ENCODE peak calls at places on chromosomes 2 and 18, in five cellular contexts. L is adrenal gland, V is RWPE2, J is fibroblast of lung, G is foreskin fibroblast. P is an unnamed sample.

GRCh38 chr2:157236404-157236803 is 21.1 kb upstream of the GALNT5 start:
- DNase-seq in L (no peak), G (no peak), V (no peak), J (no peak), P (no peak)

GRCh38 chr2:50956886-50957285 is 75.0 kb downstream of the NRXN1 start:
- DNase-seq in L (no peak), V (no peak), J (peak), G (no peak), P (no peak)

GRCh38 chr2:98912221-98912851 is 23.7 kb downstream of the CRACDL start:
- DNase-seq in G (peak), L (peak), J (peak), V (peak), P (no peak)

GRCh38 chr2:85133751-85134254 is 611 bp downstream of the TCF7L1 start:
- DNase-seq in J (peak), G (no peak), V (peak), L (peak), P (peak)

GRCh38 chr2:130823886-130824491 is 12.7 kb upstream of the ARHGEF4 start:
- DNase-seq in V (no peak), G (no peak), L (no peak), J (no peak), P (peak)

GRCh38 chr2:20157606-20157970 is 67.3 kb downstream of the SDC1 start:
- DNase-seq in J (peak), L (no peak), G (peak), V (no peak), P (no peak)

GRCh38 chr2:157473585-157473984 is 29.7 kb upstream of the CYTIP start:
- DNase-seq in G (no peak), J (peak), L (no peak), V (no peak), P (peak)

GRCh38 chr2:191806396-191806795 is 40.5 kb downstream of the CAVIN2 start:
- DNase-seq in L (no peak), G (no peak), J (no peak), V (no peak), P (no peak)

GRCh38 chr2:132404056-132404455 is 12.5 kb upstream of the GPR39 start:
- DNase-seq in G (no peak), V (no peak), L (no peak), J (no peak), P (no peak)

GRCh38 chr2:117523267-117523666 is 291.2 kb upstream of the DDX18 start:
- DNase-seq in V (no peak), L (peak), G (no peak), J (no peak), P (no peak)

GRCh38 chr2:162490052-162490717 is 146.3 kb downstream of the GCA start:
- DNase-seq in J (no peak), G (no peak), V (no peak), L (no peak), P (peak)

GRCh38 chr2:150207979-150208378 is 279.5 kb downstream of the RND3 start:
- DNase-seq in J (no peak), G (no peak), V (no peak), L (no peak), P (no peak)

GRCh38 chr18:21053127-21053526 is 58.5 kb downstream of the ROCK1 start:
- DNase-seq in J (peak), V (no peak), L (no peak), G (peak), P (no peak)

GRCh38 chr2:109442715-109443319 is 170.9 kb downstream of the SEPTIN10 start:
- DNase-seq in V (no peak), J (no peak), L (peak), G (no peak), P (no peak)

GRCh38 chr2:235954281-235954680 is 213.9 kb downstream of the GBX2 start:
- DNase-seq in L (no peak), G (no peak), V (no peak), J (no peak), P (no peak)

GRCh38 chr2:219663116-219663762 is 35.8 kb downstream of the SLC4A3 start:
- DNase-seq in G (no peak), L (peak), V (no peak), J (no peak), P (no peak)

GRCh38 chr18:78903436-78904178 is 76.0 kb upstream of the SALL3 start:
- DNase-seq in G (no peak), L (no peak), V (no peak), J (no peak), P (no peak)

GRCh38 chr2:144078802-144079386 is 441.0 kb downstream of the ZEB2 start:
- DNase-seq in J (no peak), L (no peak), V (no peak), G (no peak), P (no peak)

GRCh38 chr2:129908721-129909373 is 70.6 kb upstream of the RAB6C start:
- DNase-seq in V (no peak), L (peak), J (no peak), G (no peak), P (no peak)

DNA sequence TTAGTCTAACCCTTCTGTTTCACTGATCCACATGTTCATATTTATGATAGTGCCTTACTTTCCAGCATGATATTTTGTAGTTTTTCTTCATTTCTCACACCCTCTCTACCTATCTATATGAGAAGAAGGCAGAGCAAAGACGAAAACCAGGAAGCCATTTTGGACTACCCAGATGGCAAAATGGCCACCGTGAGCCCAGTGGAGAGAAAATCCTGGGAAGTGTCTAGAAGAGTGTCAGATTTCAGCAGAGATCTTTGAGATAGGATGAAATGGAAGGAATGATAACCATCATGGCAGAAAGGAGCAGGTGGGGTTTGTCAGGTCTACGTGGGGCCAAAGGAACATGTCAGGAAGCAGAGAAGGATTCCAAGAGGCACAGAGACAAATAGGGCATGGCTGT is 84.0 kb upstream of the MYCN start:
- DNase-seq in L (no peak), J (no peak), V (no peak), G (no peak), P (no peak)
- TF ChIP-seq CTCF in L (no peak), J (no peak), V (no peak), G (no peak), P (no peak)

DNA sequence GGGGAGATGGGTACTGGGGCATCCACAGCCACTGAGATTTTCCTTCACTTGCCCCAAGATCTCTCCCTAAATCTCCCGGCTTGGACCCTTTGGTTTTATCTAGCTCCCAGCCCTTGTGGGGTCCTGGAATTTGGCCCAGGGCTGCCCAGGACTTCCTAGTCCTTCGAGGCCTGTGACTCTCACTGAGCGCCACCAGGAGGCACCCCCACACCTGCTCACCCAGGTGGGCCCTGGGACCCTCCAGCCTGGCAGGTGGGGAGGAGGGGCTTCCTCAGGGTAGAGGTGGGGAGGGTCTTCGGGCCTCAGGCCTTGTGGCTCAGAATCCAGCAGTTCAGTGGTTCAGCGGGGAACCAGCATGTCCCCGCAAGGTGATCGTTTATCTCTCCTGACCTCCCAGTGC is 11.9 kb upstream of the PRSS56 start:
- DNase-seq in L (no peak), V (no peak), J (no peak), G (no peak), P (no peak)
- TF ChIP-seq CTCF in L (no peak), V (no peak), J (no peak), G (no peak), P (no peak)

DNA sequence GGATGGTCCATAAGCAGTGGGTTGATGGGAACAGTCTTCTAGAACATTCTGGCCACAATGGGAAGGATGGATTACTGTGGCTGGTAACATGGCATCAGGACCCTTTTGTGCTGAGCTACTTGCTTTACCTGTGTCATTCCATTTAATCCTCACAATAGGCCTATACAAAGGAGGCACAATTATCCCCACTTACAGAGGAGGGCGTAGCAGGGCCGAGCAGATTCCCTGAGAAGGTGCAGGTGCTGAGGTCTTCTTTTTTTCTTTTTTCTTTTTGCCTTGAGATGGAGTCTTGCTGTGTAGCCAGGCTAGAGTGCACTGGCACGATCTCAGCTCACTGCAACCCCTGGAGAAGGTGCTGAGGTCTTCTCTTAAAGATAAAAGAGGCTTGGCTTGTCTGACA is 6.7 kb upstream of the LRRC30 start:
- DNase-seq in L (no peak), V (no peak), G (no peak), J (no peak), P (no peak)
- TF ChIP-seq CTCF in L (no peak), V (no peak), G (no peak), J (no peak), P (no peak)

GRCh38 chr2:67825476-67825875 is 237.3 kb downstream of the C1D start:
- DNase-seq in V (no peak), G (peak), J (peak), L (no peak), P (no peak)

GRCh38 chr2:67829470-67829869 is 233.3 kb downstream of the C1D start:
- DNase-seq in G (no peak), J (no peak), L (no peak), V (no peak), P (no peak)

GRCh38 chr2:67823726-67824125 is 239.1 kb downstream of the C1D start:
- DNase-seq in G (no peak), J (no peak), L (no peak), V (no peak), P (no peak)

GRCh38 chr2:67828066-67828465 is 234.7 kb downstream of the C1D start:
- DNase-seq in L (no peak), J (no peak), V (no peak), G (no peak), P (no peak)

DNA sequence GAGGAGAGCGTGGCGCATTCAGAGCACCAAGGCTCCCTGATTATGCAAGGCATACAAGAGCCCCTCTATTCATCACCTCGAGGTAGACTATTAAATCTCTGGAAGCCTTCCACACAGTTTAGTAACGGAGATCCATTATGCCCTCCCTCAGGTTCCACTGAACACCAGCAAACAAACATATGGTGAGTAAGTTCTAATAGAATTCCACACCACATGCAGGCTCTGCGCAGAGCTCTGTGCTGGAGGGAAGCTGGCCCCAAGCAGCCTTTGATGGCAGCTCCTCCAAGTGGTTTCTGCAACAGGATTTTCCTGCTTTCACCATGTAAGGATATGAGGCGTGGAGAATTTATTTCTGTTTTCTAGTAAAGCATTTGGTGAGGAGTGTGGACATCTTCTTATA is 238.6 kb downstream of the C1D start:
- DNase-seq in J (peak), G (peak), L (no peak), V (no peak), P (no peak)
- TF ChIP-seq CTCF in J (no peak), G (no peak), L (no peak), V (no peak), P (no peak)

P was measured in activated CD8-positive, alpha-beta T cell treated with anti-CD3 and anti-CD28 coated beads for 36 hours.